ENCODE peak calls at places on chromosomes 4 and X, in four cellular contexts. X, Q, J and O are unnamed samples.

GRCh38 chr4:19309365-19309764 is 942.3 kb upstream of the SLIT2 start:
- DNase-seq in J (no peak), Q (no peak), X (no peak), O (peak)

GRCh38 chrX:44223150-44223549 is 120.3 kb downstream of the EFHC2 start:
- DNase-seq in Q (no peak), X (no peak), J (no peak), O (peak)

GRCh38 chrX:87664381-87664780 is 146.8 kb downstream of the KLHL4 start:
- DNase-seq in X (no peak), Q (no peak), J (no peak), O (no peak)

GRCh38 chr4:24212642-24213041 is 322.8 kb upstream of the PPARGC1A start:
- DNase-seq in X (no peak), J (no peak), Q (no peak), O (no peak)

GRCh38 chr4:40124690-40125089 is 68.0 kb downstream of the N4BP2 start:
- DNase-seq in X (no peak), J (no peak), Q (no peak), O (no peak)

GRCh38 chr4:76729991-76730390 is 168.0 kb downstream of the SOWAHB start:
- DNase-seq in X (no peak), Q (no peak), J (no peak), O (no peak)

GRCh38 chr4:15794432-15794831 is 16.3 kb downstream of the CD38 start:
- DNase-seq in Q (no peak), X (no peak), J (no peak), O (no peak)

GRCh38 chrX:24023972-24024664 is 2.9 kb downstream of the KLHL15 start:
- DNase-seq in Q (no peak), X (no peak), J (no peak), O (no peak)

GRCh38 chr4:187501731-187502130 is 493.8 kb upstream of the ZFP42 start:
- DNase-seq in Q (no peak), X (no peak), J (no peak), O (no peak)

GRCh38 chr4:70687821-70688794 is at the start of gene UTP3:
- DNase-seq in Q (peak), X (peak), J (peak), O (peak)

GRCh38 chrX:132406106-132406505 is 82.7 kb downstream of the MBNL3 start:
- DNase-seq in J (no peak), Q (no peak), X (no peak), O (no peak)

GRCh38 chr4:150123073-150123472 is 44.8 kb downstream of the DCLK2 start:
- DNase-seq in J (no peak), X (no peak), Q (no peak), O (no peak)

GRCh38 chr4:185119927-185120630 is 23.0 kb upstream of the SLC25A4 start:
- DNase-seq in X (no peak), J (no peak), Q (no peak), O (no peak)

GRCh38 chr4:52560844-52561280 is 98.2 kb downstream of the USP46 start:
- DNase-seq in J (no peak), Q (no peak), X (no peak), O (no peak)